ENCODE peak calls at places on chromosomes 13 and 19, in seven cellular contexts. I is Caco-2, P is left lung, C is progenitor cell of endocrine pancreas, N is endodermal cell, D is lower leg skin, F is right atrium auricular region. O is an unnamed sample.

GRCh38 chr13:22227895-22228294 is 557.0 kb downstream of the FGF9 start:
- DNase-seq in I (no peak), P (no peak), C (no peak), N (no peak), D (no peak), F (no peak), O (no peak)

GRCh38 chr19:39196860-39197562 is at the start of gene NCCRP1:
- DNase-seq in I (no peak), P (no peak), C (no peak), N (peak), D (no peak), F (no peak), O (no peak)

GRCh38 chr13:113786262-113786841 is 27.3 kb downstream of the TMEM255B start:
- DNase-seq in I (no peak), P (no peak), C (no peak), N (peak), D (no peak), F (no peak), O (peak)

GRCh38 chr13:25762795-25763377 is 288.9 kb downstream of the SHISA2 start:
- DNase-seq in I (no peak), P (no peak), C (no peak), N (no peak), D (no peak), F (no peak), O (no peak)

GRCh38 chr19:40419780-40420179 is 6.0 kb downstream of the SERTAD1 start:
- DNase-seq in I (no peak), P (no peak), C (no peak), N (no peak), D (no peak), F (no peak), O (no peak)

GRCh38 chr13:34300559-34300958 is 482.6 kb downstream of the RFC3 start:
- DNase-seq in I (no peak), P (no peak), C (no peak), N (no peak), D (no peak), F (no peak), O (no peak)

GRCh38 chr13:21632196-21632595 is 28.2 kb upstream of the MICU2 start:
- DNase-seq in I (no peak), P (no peak), C (no peak), N (no peak), D (no peak), F (no peak), O (no peak)

GRCh38 chr19:13103961-13104847 is 1.5 kb upstream of the LYL1 start:
- DNase-seq in I (no peak), P (no peak), C (no peak), N (peak), D (no peak), F (peak), O (no peak)

GRCh38 chr13:25980255-25980654 is 71.6 kb downstream of the SHISA2 start:
- DNase-seq in I (no peak), P (no peak), C (no peak), N (peak), D (no peak), F (no peak), O (no peak)

GRCh38 chr19:50258918-50259372 is 55.5 kb downstream of the MYH14 start:
- DNase-seq in I (no peak), P (no peak), C (no peak), N (peak), D (no peak), F (no peak), O (no peak)

GRCh38 chr13:95264225-95264624 is 37.0 kb downstream of the ABCC4 start:
- DNase-seq in I (no peak), P (no peak), C (no peak), N (no peak), D (no peak), F (no peak), O (no peak)

GRCh38 chr13:94129490-94129894 is 350.0 kb downstream of the DCT start:
- DNase-seq in I (no peak), P (no peak), C (no peak), N (no peak), D (no peak), F (no peak), O (no peak)

GRCh38 chr19:15159251-15159650 is 41.5 kb downstream of the NOTCH3 start:
- DNase-seq in I (no peak), P (no peak), C (no peak), N (no peak), D (no peak), F (no peak), O (no peak)

GRCh38 chr19:10617409-10618121 is 7.8 kb upstream of the SLC44A2 start:
- DNase-seq in I (no peak), P (no peak), C (no peak), N (no peak), D (no peak), F (no peak), O (no peak)

GRCh38 chr19:42114412-42114811 is 17.8 kb downstream of the POU2F2 start:
- DNase-seq in I (no peak), P (no peak), C (no peak), N (peak), D (no peak), F (no peak), O (no peak)

DNA sequence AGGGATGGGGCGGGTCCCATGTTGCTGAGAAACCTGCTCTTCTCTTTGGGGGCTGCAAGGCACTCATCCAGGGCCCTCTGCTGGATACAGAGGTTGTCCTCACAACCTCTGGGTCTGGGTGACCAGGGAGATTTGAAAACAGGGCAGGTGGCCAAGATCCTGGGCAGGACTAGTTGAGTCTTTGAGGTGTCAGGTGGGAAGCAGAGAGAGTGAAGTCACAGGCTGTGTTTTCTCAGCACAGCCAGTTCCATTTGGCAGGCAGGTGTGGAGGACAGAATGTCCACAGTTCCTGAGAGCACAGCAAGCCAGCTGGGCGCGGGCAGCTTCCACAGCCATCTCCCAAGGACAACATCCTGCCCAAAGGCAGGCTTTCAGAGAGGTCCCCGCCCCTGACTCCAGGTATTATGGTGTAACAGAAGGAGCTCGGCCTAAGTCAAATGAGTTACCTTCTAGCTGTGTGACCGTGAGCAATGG is 118.8 kb downstream of the NUFIP1 start:
- DNase-seq in I (no peak), P (no peak), C (no peak), N (no peak), D (no peak), F (peak), O (no peak)
- TF ChIP-seq CTCF in I (no peak), P (no peak), C (no peak), N (peak), D (no peak), F (no peak), O (no peak)

DNA sequence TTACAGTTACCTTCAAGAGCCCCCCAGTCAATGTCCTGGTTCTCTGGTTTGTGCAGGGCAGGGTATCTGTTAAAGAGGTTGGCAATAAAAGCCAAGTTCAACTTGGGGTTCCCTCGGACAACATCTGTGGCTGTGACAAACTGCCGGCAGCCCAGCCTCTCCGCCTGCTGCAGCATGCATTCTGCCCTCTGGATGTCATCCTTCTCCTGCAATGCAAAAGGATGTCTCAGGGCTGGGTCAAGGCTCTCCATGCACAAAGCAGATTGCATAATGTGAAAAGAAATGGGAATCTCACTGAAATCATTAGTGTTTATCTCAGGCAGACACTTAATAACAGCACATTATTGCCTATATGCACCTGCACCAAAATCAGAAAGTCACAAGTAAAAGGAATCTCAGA is 35.1 kb downstream of the LCP1 start:
- DNase-seq in I (peak), P (no peak), C (no peak), N (peak), D (no peak), F (no peak), O (no peak)
- TF ChIP-seq CTCF in I (peak), P (no peak), C (peak), N (peak), D (no peak), F (no peak), O (no peak)

GRCh38 chr13:111051656-111052232 is 63.4 kb upstream of the ARHGEF7 start:
- DNase-seq in I (no peak), P (peak), C (no peak), N (no peak), D (no peak), F (peak), O (no peak)

GRCh38 chr13:111050539-111050879 is 64.6 kb upstream of the ARHGEF7 start:
- DNase-seq in I (no peak), P (no peak), C (no peak), N (no peak), D (no peak), F (no peak), O (no peak)

GRCh38 chr13:111048387-111048786 is 66.7 kb upstream of the ARHGEF7 start:
- DNase-seq in I (no peak), P (no peak), C (no peak), N (no peak), D (no peak), F (peak), O (no peak)

GRCh38 chr13:111051041-111051440 is 64.1 kb upstream of the ARHGEF7 start:
- DNase-seq in I (no peak), P (no peak), C (no peak), N (no peak), D (no peak), F (no peak), O (no peak)

DNA sequence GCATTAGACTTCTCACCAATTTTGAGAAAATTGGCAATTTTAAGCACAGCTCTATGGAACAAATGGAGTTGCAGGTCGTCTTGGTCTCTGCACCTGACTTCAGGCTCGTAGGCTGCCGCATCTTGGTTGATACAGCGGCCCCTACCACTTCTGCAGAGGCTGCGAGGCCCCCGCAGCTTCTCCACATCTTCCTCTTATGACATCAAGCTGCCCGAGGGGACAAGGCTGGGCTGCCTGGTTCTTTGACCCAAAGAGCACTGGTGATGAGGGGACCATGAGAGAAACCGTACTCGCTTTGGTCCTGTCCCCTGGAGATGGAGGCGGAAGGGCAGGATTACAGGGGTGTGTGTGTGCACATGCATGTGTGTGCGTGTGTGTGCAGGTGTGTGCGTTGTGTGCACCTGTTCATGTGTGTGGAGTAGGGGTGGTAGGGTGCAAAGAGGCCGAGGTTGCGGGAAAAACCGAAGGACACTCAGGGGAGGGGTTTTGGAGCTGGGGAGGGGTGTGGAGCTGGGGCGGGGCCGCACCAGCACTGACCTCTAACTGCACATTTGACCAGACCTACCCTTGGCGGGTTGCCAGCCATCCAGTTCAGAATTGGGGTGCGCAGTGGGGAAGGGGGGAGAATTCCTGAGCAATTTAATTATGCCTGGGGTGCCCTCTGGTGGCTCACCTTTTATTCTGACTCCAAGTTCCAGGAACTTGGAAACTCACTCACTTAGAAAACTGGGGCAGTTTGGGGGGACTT is 65.1 kb upstream of the ARHGEF7 start:
- DNase-seq in I (no peak), P (no peak), C (no peak), N (no peak), D (no peak), F (peak), O (no peak)
- TF ChIP-seq CTCF in I (peak), P (peak), C (peak), N (peak), D (no peak), F (no peak), O (no peak)

DNA sequence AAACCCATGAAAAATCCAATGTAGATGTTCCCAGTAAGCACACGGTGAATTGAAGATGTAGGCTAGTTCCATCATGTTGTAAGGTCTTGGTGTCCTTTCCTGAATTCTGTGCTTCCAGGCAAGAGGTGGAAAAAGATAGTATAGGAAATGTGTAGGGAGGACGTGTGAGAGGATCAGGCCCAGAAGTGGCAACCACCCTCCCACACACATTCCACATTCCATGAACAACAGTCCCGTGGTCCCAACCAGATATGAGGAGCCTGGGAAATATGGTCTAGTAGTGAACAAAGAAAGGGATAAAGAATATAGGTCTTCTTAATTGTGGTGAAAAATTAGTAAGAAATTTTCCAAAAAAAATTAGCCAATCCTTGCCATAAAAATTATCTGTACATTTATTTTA is 1254.2 kb upstream of the SLC10A2 start:
- DNase-seq in I (no peak), P (no peak), C (no peak), N (no peak), D (no peak), F (no peak), O (no peak)
- TF ChIP-seq CTCF in I (no peak), P (no peak), C (no peak), N (no peak), D (no peak), F (no peak), O (no peak)

GRCh38 chr19:1410136-1410786 is 2.9 kb downstream of the DAZAP1 start:
- DNase-seq in I (no peak), P (no peak), C (no peak), N (no peak), D (no peak), F (no peak), O (no peak)

GRCh38 chr19:1409204-1410005 is 2.0 kb downstream of the DAZAP1 start:
- DNase-seq in I (no peak), P (no peak), C (no peak), N (no peak), D (no peak), F (no peak), O (no peak)

GRCh38 chr19:1412323-1412923 is 5.0 kb downstream of the DAZAP1 start:
- DNase-seq in I (no peak), P (peak), C (no peak), N (no peak), D (no peak), F (no peak), O (no peak)

GRCh38 chr19:1411255-1412191 is 4.1 kb downstream of the DAZAP1 start:
- DNase-seq in I (no peak), P (peak), C (no peak), N (no peak), D (no peak), F (peak), O (no peak)

DNA sequence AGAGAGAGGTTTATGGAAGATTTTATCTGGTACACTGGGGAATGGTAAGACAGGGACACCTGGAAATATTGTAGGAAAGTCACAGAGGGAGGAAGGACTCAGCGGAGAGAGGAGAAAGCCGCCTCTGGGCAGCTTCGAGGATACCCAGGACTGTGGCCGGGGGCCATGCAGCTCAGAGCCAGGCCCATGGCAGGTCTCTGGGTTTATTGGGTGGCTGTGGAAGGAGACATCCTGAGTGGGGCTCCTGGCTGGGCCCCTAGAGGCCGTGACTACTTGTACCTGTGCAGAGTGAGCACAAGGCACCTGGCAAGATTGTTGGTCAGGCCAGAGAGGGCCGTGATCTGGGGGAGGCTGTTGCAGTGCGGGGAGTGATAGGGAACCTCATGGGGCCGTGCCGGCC is 3.4 kb downstream of the DAZAP1 start:
- DNase-seq in I (no peak), P (peak), C (no peak), N (no peak), D (no peak), F (no peak), O (no peak)
- TF ChIP-seq CTCF in I (no peak), P (no peak), C (no peak), N (no peak), D (no peak), F (no peak), O (no peak)